ENCODE peak calls at places on chromosomes 13 and 19, in seven cellular contexts. F is breast epithelium, Z is K562, K is heart left ventricle, D is thoracic aorta, V is transverse colon, Q is neural progenitor cell. H is an unnamed sample.

GRCh38 chr13:112077729-112078128 is 10.8 kb downstream of the SOX1 start:
- DNase-seq in Q (peak; percentile 50), K (no peak), V (no peak), Z (no peak), F (no peak), D (no peak), H (no peak)

GRCh38 chr13:98517576-98518310 is 59.2 kb downstream of the STK24 start:
- DNase-seq in D (no peak), V (no peak), F (no peak), K (no peak), Z (no peak), Q (no peak), H (no peak)

GRCh38 chr19:55146078-55146647 is 2.8 kb downstream of the TNNT1 start:
- DNase-seq in K (no peak), V (no peak), F (no peak), Z (peak; percentile 88), Q (peak; percentile 75), D (no peak), H (no peak)

GRCh38 chr13:106426909-106427308 is 108.6 kb downstream of the EFNB2 start:
- DNase-seq in F (no peak), V (no peak), K (no peak), Q (no peak), Z (no peak), D (no peak), H (no peak)

GRCh38 chr13:65965496-65965895 is 1264.6 kb downstream of the PCDH9 start:
- DNase-seq in V (no peak), Q (no peak), K (no peak), D (no peak), Z (no peak), F (no peak), H (no peak)

GRCh38 chr13:95420501-95420900 is 119.2 kb upstream of the ABCC4 start:
- DNase-seq in D (no peak), Q (peak; percentile 21), K (no peak), V (no peak), Z (no peak), F (no peak), H (no peak)

GRCh38 chr19:8592231-8593009 is 15.2 kb upstream of the MYO1F start:
- DNase-seq in Z (peak; percentile 99), Q (peak; percentile 100), V (peak; percentile 90), K (peak; percentile 96), D (peak; percentile 98), F (peak; percentile 97), H (peak; percentile 37)

GRCh38 chr13:48000559-48001126 is 430 bp downstream of the SUCLA2 start:
- DNase-seq in K (peak; percentile 29), Q (peak; percentile 55), V (peak; percentile 26), F (no peak), D (no peak), Z (no peak), H (no peak)

GRCh38 chr13:27229642-27230041 is 21.7 kb upstream of the RPL21 start:
- DNase-seq in Z (no peak), V (no peak), K (no peak), F (no peak), D (no peak), Q (no peak), H (no peak)

GRCh38 chr13:101262306-101262705 is 154.0 kb downstream of the NALCN start:
- DNase-seq in Z (no peak), D (no peak), K (no peak), V (no peak), Q (no peak), F (no peak), H (no peak)

GRCh38 chr13:62684359-62684758 is 1268.7 kb upstream of the PCDH20 start:
- DNase-seq in Q (no peak), V (no peak), F (no peak), K (no peak), Z (no peak), D (no peak), H (no peak)

GRCh38 chr19:32464279-32464678 is 58.7 kb downstream of the DPY19L3 start:
- DNase-seq in Z (no peak), F (no peak), Q (no peak), D (no peak), K (no peak), V (no peak), H (no peak)

GRCh38 chr19:10842788-10843187 is 5.4 kb upstream of the C19orf38 start:
- DNase-seq in V (no peak), Z (peak; percentile 2), Q (no peak), K (no peak), D (no peak), F (no peak), H (no peak)

GRCh38 chr19:47157455-47158321 is 27.1 kb downstream of the SAE1 start:
- DNase-seq in K (peak; percentile 73), D (peak; percentile 2), F (peak; percentile 58), Q (peak; percentile 62), V (peak; percentile 64), Z (no peak), H (no peak)

GRCh38 chr19:5547881-5548280 is 19.9 kb downstream of the TINCR start:
- DNase-seq in K (no peak), Q (peak; percentile 53), D (no peak), Z (peak; percentile 46), V (peak; percentile 33), F (no peak), H (no peak)

GRCh38 chr19:34493038-34493648 is 11.6 kb downstream of the WTIP start:
- DNase-seq in F (no peak), D (no peak), K (no peak), Z (no peak), V (no peak), Q (no peak), H (no peak)

GRCh38 chr19:15381864-15382263 is 2.3 kb upstream of the AKAP8 start:
- DNase-seq in Z (no peak), Q (no peak), K (no peak), D (no peak), V (no peak), F (no peak), H (no peak)

GRCh38 chr13:29569253-29570057 is 26.0 kb downstream of the SLC7A1 start:
- DNase-seq in D (no peak), V (peak; percentile 43), Z (no peak), K (no peak), F (no peak), Q (no peak), H (no peak)

DNA sequence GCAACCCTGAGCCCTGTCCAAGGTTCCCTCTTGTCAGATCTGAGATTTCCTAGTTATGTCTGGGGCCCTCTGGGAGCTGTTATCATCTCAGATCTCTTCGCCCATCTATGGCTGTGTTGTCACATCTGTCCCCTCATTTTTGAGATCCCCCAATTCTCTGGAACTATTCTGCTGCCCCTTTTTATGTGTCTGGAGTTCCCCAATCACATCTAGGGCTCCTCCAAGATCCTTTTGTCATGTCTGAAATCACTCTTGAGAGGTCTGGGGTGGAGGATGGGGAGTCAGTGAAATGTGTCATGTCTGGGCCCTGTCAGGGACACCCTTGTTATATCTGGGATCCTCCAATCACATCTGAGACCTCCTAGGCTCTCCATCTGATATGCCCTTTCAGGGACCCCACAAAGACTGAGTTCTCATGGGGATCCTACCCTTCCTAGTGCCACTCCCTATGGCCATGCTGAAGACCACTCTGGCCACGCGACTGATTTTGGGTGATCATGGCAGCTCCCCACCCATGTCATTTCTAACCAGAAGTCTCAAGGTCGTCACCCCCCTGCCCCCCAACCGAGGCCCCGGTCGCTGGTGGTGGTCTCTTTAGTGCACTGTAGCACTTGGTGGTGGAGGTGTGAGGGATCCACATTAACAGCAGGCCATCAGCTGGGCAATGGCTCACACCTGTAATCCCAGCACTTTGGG is 3.8 kb upstream of the MYBPC2 start:
- DNase-seq in K (no peak), Q (no peak), D (no peak), Z (no peak), F (no peak), V (no peak), H (no peak)
- TF ChIP-seq CTCF in K (no peak), Q (no peak), D (no peak), Z (no peak), F (no peak), V (no peak), H (no peak)

GRCh38 chr19:508204-509150 is 1.2 kb downstream of the TPGS1 start:
- DNase-seq in V (no peak), Z (no peak), F (no peak), Q (no peak), D (no peak), K (no peak), H (no peak)
- H3K27ac ChIP-seq in V (peak overlapping the region; percentile 89), Z (peak overlapping the region; percentile 99), F (no peak overlapping the region), Q (no peak overlapping the region), D (no peak overlapping the region), K (no peak overlapping the region), H (peak overlapping the region; percentile 99)

GRCh38 chr13:24745861-24746617 is 17.9 kb upstream of the RNF17 start:
- DNase-seq in V (no peak), Q (peak; percentile 31), K (no peak), Z (no peak), D (no peak), F (no peak), H (no peak)

GRCh38 chr13:24747248-24748151 is 16.5 kb upstream of the RNF17 start:
- DNase-seq in Z (no peak), V (peak; percentile 24), K (no peak), F (no peak), Q (peak; percentile 56), D (no peak), H (no peak)

GRCh38 chr13:24745516-24745860 is 18.5 kb upstream of the RNF17 start:
- DNase-seq in D (no peak), Q (no peak), V (no peak), F (no peak), Z (no peak), K (no peak), H (no peak)

GRCh38 chr13:24744247-24744646 is 19.7 kb upstream of the RNF17 start:
- DNase-seq in Z (no peak), K (no peak), V (no peak), D (no peak), Q (no peak), F (no peak), H (no peak)

DNA sequence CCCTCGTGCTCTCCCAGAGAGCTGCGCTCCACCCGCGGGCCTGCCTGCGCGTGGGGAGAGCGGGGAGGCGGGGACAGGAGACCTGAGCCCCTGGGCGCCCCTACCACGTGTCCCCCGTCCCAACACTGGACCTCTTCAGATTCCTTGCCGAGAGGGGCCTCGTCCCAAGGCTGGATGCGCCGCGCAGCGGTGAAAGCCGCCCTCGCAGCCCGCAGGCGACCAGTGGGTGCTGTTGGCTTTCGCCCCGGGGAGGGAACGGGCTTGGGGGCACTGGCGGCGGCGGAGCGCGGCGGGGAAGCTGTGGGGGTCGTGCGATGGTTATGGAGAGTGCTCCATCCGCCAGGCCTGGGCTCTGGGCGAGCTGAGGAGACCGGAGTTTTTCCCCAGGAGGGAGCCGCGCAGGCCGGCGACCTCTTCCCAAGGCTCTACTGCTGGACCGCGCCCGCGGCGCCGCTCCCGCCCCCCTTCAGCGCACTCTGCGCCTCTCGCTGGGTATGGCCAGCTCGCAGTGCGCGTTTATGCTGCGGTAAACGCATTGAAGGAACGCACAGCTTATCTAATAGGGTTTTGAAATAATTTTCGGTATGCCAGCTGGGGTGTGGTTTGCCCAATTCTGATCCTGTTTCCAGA is 17.2 kb upstream of the RNF17 start:
- DNase-seq in K (no peak), V (no peak), F (no peak), Q (peak; percentile 71), Z (no peak), D (no peak), H (no peak)
- H3K4me3 ChIP-seq in K (peak overlapping the region; percentile 47), V (no peak overlapping the region), F (no peak overlapping the region), Q (peak overlapping the region; percentile 45), Z (no peak overlapping the region), D (peak overlapping the region; percentile 53), H (peak overlapping the region; percentile 42)

DNA sequence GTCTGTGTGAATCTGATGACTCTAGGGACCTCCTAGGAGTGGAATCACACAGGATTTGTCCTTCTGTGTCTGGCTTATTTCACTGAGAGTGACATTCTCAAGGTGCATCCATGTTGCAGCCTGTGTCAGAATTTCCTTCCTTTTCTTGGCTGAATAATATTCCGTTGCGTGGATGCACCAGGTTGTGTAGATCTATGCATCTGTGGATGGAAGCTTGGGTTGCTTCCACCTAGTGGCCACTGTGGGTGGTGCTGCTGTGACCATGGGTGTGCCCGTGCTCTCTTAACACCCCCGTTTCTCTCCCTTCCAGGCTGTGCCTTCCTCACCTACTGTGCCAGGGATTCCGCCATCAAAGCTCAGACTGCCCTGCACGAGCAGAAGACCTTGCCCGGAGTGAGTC is 26.2 kb downstream of the CELF5 start:
- DNase-seq in F (no peak), V (peak; percentile 21), K (no peak), Z (peak; percentile 72), Q (no peak), D (no peak), H (no peak)
- TF ChIP-seq CTCF in F (no peak), V (peak; percentile 57), K (peak; percentile 38), Z (peak; percentile 78), Q (peak; percentile 44), D (peak; percentile 54), H (peak; percentile 50)

H was measured in dorsolateral prefrontal cortex.